ENCODE peak calls at places on chromosomes 6 and 20, in nine cellular contexts. M, R, J, L, F, O, X, G and N are unnamed samples.

GRCh38 chr20:32336918-32337347 is 21.2 kb upstream of the ASXL1 start:
- DNase-seq in F (peak), O (peak), X (peak), R (peak), G (peak), J (peak), L (no peak), M (peak), N (peak)

GRCh38 chr6:140441256-140441655 is 1066.8 kb upstream of the CITED2 start:
- DNase-seq in J (no peak), R (peak), M (peak), L (no peak), X (peak), F (peak), O (peak), G (peak), N (no peak)

GRCh38 chr6:6515691-6516607 is 72.6 kb upstream of the LY86 start:
- DNase-seq in L (no peak), M (no peak), O (no peak), J (no peak), X (no peak), G (no peak), R (no peak), F (no peak), N (no peak)

GRCh38 chr6:136527831-136528230 is 22.4 kb downstream of the MAP7 start:
- DNase-seq in R (no peak), G (no peak), X (no peak), J (no peak), F (peak), M (peak), L (no peak), O (no peak), N (no peak)

GRCh38 chr6:106527979-106528378 is 101.3 kb downstream of the RTN4IP1 start:
- DNase-seq in O (no peak), R (no peak), X (no peak), G (no peak), F (peak), J (no peak), M (peak), L (peak), N (no peak)

GRCh38 chr20:19322061-19322985 is 109.9 kb downstream of the SLC24A3 start:
- DNase-seq in R (no peak), M (no peak), J (no peak), X (no peak), L (no peak), O (no peak), F (no peak), G (no peak), N (no peak)

GRCh38 chr6:11771473-11772048 is 7.0 kb downstream of the ADTRP start:
- DNase-seq in G (no peak), F (peak), L (no peak), O (no peak), X (no peak), M (peak), J (no peak), R (no peak), N (no peak)

GRCh38 chr6:25882066-25882496 is 8.0 kb upstream of the SLC17A3 start:
- DNase-seq in L (no peak), G (no peak), R (peak), J (no peak), X (peak), O (peak), F (no peak), M (no peak), N (peak)

GRCh38 chr6:101114703-101115102 is 233.6 kb upstream of the ASCC3 start:
- DNase-seq in O (peak), F (peak), M (peak), R (peak), L (peak), X (peak), G (peak), J (peak), N (peak)

GRCh38 chr20:57838670-57839142 is 128.9 kb upstream of the PMEPA1 start:
- DNase-seq in M (no peak), G (peak), F (no peak), J (no peak), R (no peak), L (no peak), O (no peak), X (peak), N (no peak)

GRCh38 chr6:164216368-164216767 is 801.9 kb downstream of the QKI start:
- DNase-seq in X (no peak), O (no peak), J (no peak), F (no peak), R (no peak), L (no peak), M (no peak), G (peak), N (no peak)

GRCh38 chr6:13767121-13767794 is 47.1 kb downstream of the MCUR1 start:
- DNase-seq in G (peak), O (peak), X (peak), M (peak), F (no peak), L (no peak), R (peak), J (no peak), N (no peak)

GRCh38 chr6:125252891-125253290 is 48.9 kb downstream of the HDDC2 start:
- DNase-seq in R (peak), J (no peak), M (no peak), L (no peak), G (no peak), F (no peak), X (no peak), O (no peak), N (no peak)

GRCh38 chr6:42140756-42141602 is 1.4 kb downstream of the C6orf132 start:
- DNase-seq in O (no peak), X (no peak), R (no peak), L (no peak), G (peak), F (no peak), M (peak), J (no peak), N (no peak)

GRCh38 chr6:150734235-150734634 is 131.3 kb upstream of the MTHFD1L start:
- DNase-seq in L (no peak), M (no peak), J (no peak), O (no peak), R (no peak), F (peak), X (no peak), G (no peak), N (no peak)

GRCh38 chr20:35055445-35056276 is 36.9 kb downstream of the TRPC4AP start:
- DNase-seq in M (peak), X (no peak), G (peak), R (no peak), F (no peak), O (no peak), L (no peak), J (no peak), N (peak)

GRCh38 chr6:18990313-18990978 is 603.3 kb downstream of the RNF144B start:
- DNase-seq in J (peak), M (peak), F (peak), G (peak), L (peak), O (peak), R (peak), X (peak), N (peak)

GRCh38 chr20:61976650-61977332 is 88.9 kb downstream of the TAF4 start:
- DNase-seq in J (no peak), G (no peak), M (no peak), L (no peak), R (no peak), O (no peak), X (no peak), F (no peak), N (no peak)

GRCh38 chr6:5762561-5762968 is 244.2 kb downstream of the NRN1 start:
- DNase-seq in M (no peak), O (no peak), F (no peak), R (no peak), L (no peak), J (no peak), G (no peak), X (no peak), N (no peak)

GRCh38 chr20:2224246-2224645 is 71.6 kb upstream of the TGM3 start:
- DNase-seq in F (no peak), L (no peak), J (no peak), G (no peak), X (no peak), O (no peak), R (no peak), M (peak), N (no peak)

GRCh38 chr6:139743629-139744028 is 369.2 kb upstream of the CITED2 start:
- DNase-seq in F (peak), X (peak), L (peak), G (no peak), M (peak), J (no peak), R (no peak), O (no peak), N (no peak)

GRCh38 chr6:70398783-70399730 is 14.3 kb upstream of the FAM135A start:
- DNase-seq in X (peak), F (peak), R (no peak), G (no peak), L (peak), J (no peak), O (no peak), M (peak), N (no peak)

GRCh38 chr20:25036331-25036936 is 21.5 kb downstream of the ACSS1 start:
- DNase-seq in O (no peak), L (no peak), G (no peak), M (no peak), F (no peak), J (peak), X (no peak), R (no peak), N (peak)

DNA sequence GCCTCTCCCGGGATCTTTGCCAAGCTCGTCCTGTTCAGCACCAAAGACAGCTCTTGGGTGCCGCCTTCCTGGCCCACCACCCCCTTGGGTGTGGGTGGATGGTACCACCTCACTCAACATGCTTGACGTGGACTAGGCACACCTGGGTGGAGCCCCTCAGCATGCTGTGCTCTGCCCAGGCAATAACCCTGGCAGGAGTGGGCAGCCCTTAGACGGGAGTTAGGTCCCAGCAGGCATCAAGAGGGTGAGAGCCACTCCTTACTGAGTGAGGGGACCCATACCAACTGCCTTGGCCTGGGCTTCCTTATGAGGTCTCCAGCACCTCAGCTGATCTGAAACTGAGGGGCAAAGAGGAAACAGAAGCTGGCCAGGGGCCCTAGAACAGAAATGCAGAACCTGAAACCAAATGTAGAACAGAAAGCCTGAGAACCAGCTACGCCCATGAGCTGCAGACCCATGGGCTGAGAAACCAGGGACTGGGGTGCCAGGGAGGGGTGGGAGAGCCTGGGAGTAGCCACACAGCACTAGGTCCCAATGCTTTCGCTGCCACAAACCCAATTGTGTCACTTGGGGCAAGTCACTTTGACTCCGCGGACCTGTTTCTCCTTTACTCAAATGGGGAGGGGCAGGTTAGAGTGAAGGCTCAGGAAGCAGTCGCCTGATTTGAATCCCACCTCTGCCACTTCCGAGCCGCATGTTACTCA is 2.0 kb downstream of the FGD2 start:
- DNase-seq in F (peak), L (no peak), M (no peak), R (no peak), G (no peak), O (no peak), J (peak), X (no peak), N (no peak)
- TF ChIP-seq EZH2phosphoT487 in F (no peak), L (no peak), M (no peak), R (no peak), G (no peak), O (no peak), J (no peak), X (no peak), N (no peak)

DNA sequence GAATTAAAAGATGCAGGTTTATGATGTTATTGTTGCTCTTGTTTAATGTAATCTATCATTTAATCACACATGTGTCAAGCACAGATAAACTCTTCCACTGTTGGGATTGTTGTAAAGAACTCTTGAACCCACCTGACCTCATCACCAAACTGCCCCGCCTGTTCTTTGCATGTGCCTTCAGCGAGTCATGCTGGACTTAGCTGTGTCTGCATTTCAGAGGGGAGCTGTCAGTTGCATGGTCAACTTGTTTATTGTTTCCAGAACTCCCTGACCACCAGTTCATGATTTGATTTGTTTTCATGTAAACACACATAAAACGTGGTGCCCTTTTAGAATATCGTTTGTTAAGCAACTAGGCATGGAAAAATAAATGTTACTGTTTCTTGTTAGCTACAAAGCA is 93.6 kb downstream of the KHDC1L start:
- DNase-seq in M (peak), R (no peak), O (no peak), F (peak), X (no peak), L (no peak), G (no peak), J (no peak), N (no peak)
- TF ChIP-seq EZH2phosphoT487 in M (no peak), R (no peak), O (no peak), F (no peak), X (no peak), L (no peak), G (no peak), J (no peak), N (no peak)

DNA sequence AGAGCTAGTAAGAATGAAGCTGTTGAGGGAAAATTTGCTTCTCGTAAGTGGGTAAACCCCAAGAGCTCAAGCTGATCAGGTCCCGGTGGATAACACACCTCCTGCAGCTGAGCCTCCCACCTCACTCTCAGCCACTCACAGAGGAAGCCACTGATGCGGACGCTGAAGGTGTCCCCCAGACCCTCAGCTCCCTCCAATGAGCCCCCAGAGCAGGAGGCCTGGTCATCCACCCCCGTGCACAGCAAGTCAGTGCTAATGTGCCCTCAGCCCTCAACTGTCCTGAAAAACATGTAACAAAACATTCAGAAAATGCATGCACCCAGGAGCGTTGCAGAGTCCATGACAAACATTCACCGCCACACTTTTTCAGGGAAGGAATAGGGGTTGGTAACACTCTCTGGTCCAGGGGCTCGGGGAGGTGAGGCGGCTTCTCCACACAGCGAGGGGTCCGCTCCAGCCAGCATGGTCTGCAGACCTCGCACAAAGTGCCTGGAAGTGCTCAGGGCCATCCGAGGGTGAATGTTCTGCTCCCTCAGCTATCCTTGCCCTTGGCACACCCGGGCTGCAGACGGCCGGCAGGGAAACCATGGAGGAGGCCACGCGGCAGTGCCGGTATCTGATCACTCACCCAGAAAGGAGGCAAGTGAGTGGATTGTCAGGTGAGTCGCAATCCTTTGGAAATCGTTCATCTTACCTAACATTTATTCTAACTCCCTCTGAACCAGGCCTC is 62.1 kb downstream of the DLL1 start:
- DNase-seq in G (no peak), L (no peak), X (no peak), F (no peak), O (no peak), M (no peak), J (no peak), R (no peak), N (no peak)
- TF ChIP-seq EZH2phosphoT487 in G (no peak), L (no peak), X (no peak), F (no peak), O (no peak), M (no peak), J (no peak), R (no peak), N (no peak)

DNA sequence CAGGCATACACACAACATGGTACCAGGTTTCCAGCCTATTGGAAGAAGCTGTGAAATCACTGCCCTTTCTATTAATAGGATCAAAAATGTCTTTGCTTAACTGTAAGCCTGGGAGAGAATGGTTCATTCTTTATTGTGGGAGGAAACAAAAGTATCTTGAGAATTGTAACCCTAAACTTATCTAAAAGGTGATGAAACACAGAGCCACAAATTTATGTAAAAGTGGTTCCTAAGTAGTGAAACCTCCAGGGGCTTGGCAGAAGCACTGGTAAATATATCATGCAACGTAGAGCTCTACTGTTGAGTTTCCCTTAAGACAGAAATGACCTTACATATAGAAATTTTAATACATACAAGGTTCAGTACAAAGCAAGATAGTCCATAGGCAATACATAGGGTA is 17.2 kb upstream of the NOX3 start:
- DNase-seq in L (no peak), R (no peak), J (no peak), F (no peak), X (no peak), G (no peak), M (peak), O (no peak), N (no peak)
- TF ChIP-seq EZH2phosphoT487 in L (no peak), R (no peak), J (no peak), F (no peak), X (no peak), G (no peak), M (no peak), O (no peak), N (no peak)